ENCODE peak calls at places on chromosome 9, in five cellular contexts. One of them, this sample, is unnamed.

GRCh38 chr9:69455311-69455710 is 130.3 kb downstream of the ENTREP1 start:
- DNase-seq in neuronal stem cell: no peak
- DNase-seq in neural crest cell: no peak
- DNase-seq in A172: no peak
- DNase-seq in heart left ventricle: no peak
- DNase-seq in this sample: no peak

GRCh38 chr9:137293482-137294090 is 8.5 kb downstream of the NRARP start:
- DNase-seq in neural crest cell: no peak
- DNase-seq in neuronal stem cell: no peak
- DNase-seq in A172: no peak
- DNase-seq in heart left ventricle: no peak
- DNase-seq in this sample: no peak

GRCh38 chr9:22413884-22414283 is 32.7 kb upstream of the DMRTA1 start:
- DNase-seq in neuronal stem cell: no peak
- DNase-seq in A172: peak
- DNase-seq in neural crest cell: no peak
- DNase-seq in heart left ventricle: no peak
- DNase-seq in this sample: no peak

GRCh38 chr9:101165131-101165530 is 136.6 kb downstream of the PLPPR1 start:
- DNase-seq in heart left ventricle: no peak
- DNase-seq in A172: no peak
- DNase-seq in neural crest cell: no peak
- DNase-seq in neuronal stem cell: no peak
- DNase-seq in this sample: no peak

GRCh38 chr9:84997472-84997871 is 327.9 kb downstream of the NTRK2 start:
- DNase-seq in neural crest cell: no peak
- DNase-seq in heart left ventricle: no peak
- DNase-seq in neuronal stem cell: no peak
- DNase-seq in A172: no peak
- DNase-seq in this sample: no peak

GRCh38 chr9:133347985-133348762 is at the start of the genes MED22 and RPL7A:
- DNase-seq in neuronal stem cell: peak
- DNase-seq in heart left ventricle: peak
- DNase-seq in A172: peak
- DNase-seq in neural crest cell: peak
- DNase-seq in this sample: peak

GRCh38 chr9:109120204-109120789 is 550 bp upstream of the TMEM245 start:
- DNase-seq in neuronal stem cell: no peak
- DNase-seq in A172: no peak
- DNase-seq in heart left ventricle: no peak
- DNase-seq in neural crest cell: no peak
- DNase-seq in this sample: no peak

GRCh38 chr9:79562749-79563386 is 8.9 kb upstream of the TLE4 start:
- DNase-seq in heart left ventricle: no peak
- DNase-seq in neural crest cell: no peak
- DNase-seq in neuronal stem cell: no peak
- DNase-seq in A172: no peak
- DNase-seq in this sample: no peak

GRCh38 chr9:128637656-128638055 is 19.0 kb downstream of the DYNC2I2 start:
- DNase-seq in neural crest cell: no peak
- DNase-seq in A172: peak
- DNase-seq in heart left ventricle: peak
- DNase-seq in neuronal stem cell: no peak
- DNase-seq in this sample: no peak

GRCh38 chr9:14482856-14483255 is 168.9 kb upstream of the NFIB start:
- DNase-seq in neuronal stem cell: no peak
- DNase-seq in neural crest cell: no peak
- DNase-seq in A172: no peak
- DNase-seq in heart left ventricle: no peak
- DNase-seq in this sample: no peak

GRCh38 chr9:23123048-23123632 is 676.5 kb downstream of the DMRTA1 start:
- DNase-seq in neuronal stem cell: peak
- DNase-seq in heart left ventricle: no peak
- DNase-seq in A172: peak
- DNase-seq in neural crest cell: peak
- DNase-seq in this sample: no peak

GRCh38 chr9:68505681-68506409 is 34.8 kb downstream of the TMEM252 start:
- DNase-seq in neuronal stem cell: no peak
- DNase-seq in A172: no peak
- DNase-seq in heart left ventricle: no peak
- DNase-seq in neural crest cell: no peak
- DNase-seq in this sample: no peak

GRCh38 chr9:110351009-110351467 is 13.4 kb upstream of the TXNDC8 start:
- DNase-seq in A172: peak
- DNase-seq in neural crest cell: no peak
- DNase-seq in neuronal stem cell: no peak
- DNase-seq in heart left ventricle: no peak
- DNase-seq in this sample: no peak

GRCh38 chr9:25677301-25678146 is 720 bp downstream of the TUSC1 start:
- DNase-seq in neuronal stem cell: peak
- DNase-seq in A172: peak
- DNase-seq in heart left ventricle: peak
- DNase-seq in neural crest cell: no peak
- DNase-seq in this sample: peak